ENCODE peak calls at places on chromosomes 7 and 10, in five cellular contexts. One of them, this sample, is unnamed.

GRCh38 chr7:157016352-157017041 is 6.0 kb upstream of the MNX1 start:
- DNase-seq in pancreas: no peak
- DNase-seq in gastrocnemius medialis: no peak
- DNase-seq in keratinocyte: no peak
- DNase-seq in Peyer's patch: no peak
- DNase-seq in this sample: no peak

GRCh38 chr10:89129850-89130396 is 77.2 kb downstream of the CH25H start:
- DNase-seq in pancreas: no peak
- DNase-seq in gastrocnemius medialis: peak; percentile 2
- DNase-seq in keratinocyte: peak; percentile 28
- DNase-seq in Peyer's patch: no peak
- DNase-seq in this sample: peak; percentile 14

GRCh38 chr10:24574161-24574560 is 149.5 kb downstream of the ARHGAP21 start:
- DNase-seq in pancreas: no peak
- DNase-seq in gastrocnemius medialis: no peak
- DNase-seq in keratinocyte: no peak
- DNase-seq in Peyer's patch: no peak
- DNase-seq in this sample: no peak

GRCh38 chr7:20193242-20193777 is 23.9 kb downstream of the MACC1 start:
- DNase-seq in pancreas: no peak
- DNase-seq in gastrocnemius medialis: no peak
- DNase-seq in keratinocyte: no peak
- DNase-seq in Peyer's patch: no peak
- DNase-seq in this sample: no peak

GRCh38 chr10:24551161-24551560 is 172.5 kb downstream of the ARHGAP21 start:
- DNase-seq in pancreas: no peak
- DNase-seq in gastrocnemius medialis: no peak
- DNase-seq in keratinocyte: no peak
- DNase-seq in Peyer's patch: no peak
- DNase-seq in this sample: no peak

GRCh38 chr7:82105463-82105862 is 335.6 kb upstream of the HGF start:
- DNase-seq in pancreas: no peak
- DNase-seq in gastrocnemius medialis: no peak
- DNase-seq in keratinocyte: no peak
- DNase-seq in Peyer's patch: no peak
- DNase-seq in this sample: peak; percentile 12

GRCh38 chr10:58508316-58508715 is 4.4 kb upstream of the BICC1 start:
- DNase-seq in pancreas: no peak
- DNase-seq in gastrocnemius medialis: no peak
- DNase-seq in keratinocyte: no peak
- DNase-seq in Peyer's patch: no peak
- DNase-seq in this sample: no peak

GRCh38 chr7:107563072-107563760 is 504 bp downstream of the COG5 start:
- DNase-seq in pancreas: no peak
- DNase-seq in gastrocnemius medialis: peak; percentile 26
- DNase-seq in keratinocyte: no peak
- DNase-seq in Peyer's patch: no peak
- DNase-seq in this sample: no peak

GRCh38 chr10:125004571-125005311 is 62.8 kb downstream of the ZRANB1 start:
- DNase-seq in pancreas: peak; percentile 44
- DNase-seq in gastrocnemius medialis: no peak
- DNase-seq in keratinocyte: no peak
- DNase-seq in Peyer's patch: no peak
- DNase-seq in this sample: no peak

GRCh38 chr7:6162650-6163366 is 109.6 kb downstream of the CYTH3 start:
- DNase-seq in pancreas: no peak
- DNase-seq in gastrocnemius medialis: no peak
- DNase-seq in keratinocyte: no peak
- DNase-seq in Peyer's patch: no peak
- DNase-seq in this sample: no peak

GRCh38 chr7:39832519-39833085 is 117.5 kb upstream of the CDK13 start:
- DNase-seq in pancreas: no peak
- DNase-seq in gastrocnemius medialis: no peak
- DNase-seq in keratinocyte: no peak
- DNase-seq in Peyer's patch: no peak
- DNase-seq in this sample: no peak

GRCh38 chr10:129968020-129968861 is 4.2 kb upstream of the EBF3 start:
- DNase-seq in pancreas: no peak
- DNase-seq in gastrocnemius medialis: no peak
- DNase-seq in keratinocyte: no peak
- DNase-seq in Peyer's patch: no peak
- DNase-seq in this sample: no peak

GRCh38 chr7:30933124-30933893 is 21.7 kb downstream of the AQP1 start:
- DNase-seq in pancreas: peak; percentile 53
- DNase-seq in gastrocnemius medialis: no peak
- DNase-seq in keratinocyte: no peak
- DNase-seq in Peyer's patch: peak; percentile 45
- DNase-seq in this sample: no peak

GRCh38 chr10:74888947-74889661 is 62.7 kb downstream of the KAT6B start:
- DNase-seq in pancreas: no peak
- DNase-seq in gastrocnemius medialis: no peak
- DNase-seq in keratinocyte: no peak
- DNase-seq in Peyer's patch: no peak
- DNase-seq in this sample: no peak
- TF ChIP-seq CTCF in pancreas: no peak
- TF ChIP-seq CTCF in gastrocnemius medialis: peak; percentile 21
- TF ChIP-seq CTCF in keratinocyte: no peak
- TF ChIP-seq CTCF in Peyer's patch: peak; percentile 14
- TF ChIP-seq CTCF in this sample: peak; percentile 22

DNA sequence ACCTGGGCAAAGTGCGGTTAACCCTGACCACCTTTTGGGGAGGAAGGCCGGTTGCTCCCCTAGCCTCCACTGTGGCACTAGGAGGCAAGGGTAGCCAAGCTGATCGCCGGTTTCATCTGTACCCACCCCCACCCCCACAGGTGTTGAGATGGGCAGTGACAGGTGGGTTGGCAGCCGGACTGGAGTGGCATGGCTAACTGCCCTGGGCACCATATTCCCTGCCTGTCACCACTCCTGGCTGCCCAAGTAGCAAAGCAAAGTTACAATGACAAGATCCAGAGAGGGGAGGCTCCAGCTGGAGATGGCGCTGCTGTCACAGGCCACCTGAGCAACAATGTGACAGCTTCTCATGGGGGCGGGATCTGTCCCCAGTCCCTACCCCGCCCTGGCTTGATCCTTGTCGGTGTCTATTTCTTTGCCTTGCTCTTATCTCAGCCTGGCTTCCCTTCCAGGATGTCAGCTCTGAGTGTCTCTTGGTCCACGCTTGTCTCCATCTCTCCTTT is 27.0 kb upstream of the BMS1 start:
- DNase-seq in pancreas: no peak
- DNase-seq in gastrocnemius medialis: no peak
- DNase-seq in keratinocyte: no peak
- DNase-seq in Peyer's patch: no peak
- DNase-seq in this sample: no peak
- H3K27me3 ChIP-seq in pancreas: no peaks in the 10 kb centered on the region
- H3K27me3 ChIP-seq in gastrocnemius medialis: peaks cover 48% of the 10 kb centered on the region
- H3K27me3 ChIP-seq in keratinocyte: peaks cover 40% of the 10 kb centered on the region
- H3K27me3 ChIP-seq in Peyer's patch: peaks cover 21% of the 10 kb centered on the region
- H3K27me3 ChIP-seq in this sample: peaks cover 45% of the 10 kb centered on the region

GRCh38 chr10:4719671-4720070 is 106.3 kb upstream of the AKR1E2 start:
- DNase-seq in pancreas: no peak
- DNase-seq in gastrocnemius medialis: no peak
- DNase-seq in keratinocyte: no peak
- DNase-seq in Peyer's patch: no peak
- DNase-seq in this sample: no peak
- H3K4me3 ChIP-seq in pancreas: no peak overlapping the region
- H3K4me3 ChIP-seq in gastrocnemius medialis: no peak overlapping the region
- H3K4me3 ChIP-seq in keratinocyte: no peak overlapping the region
- H3K4me3 ChIP-seq in Peyer's patch: no peak overlapping the region
- H3K4me3 ChIP-seq in this sample: no peak overlapping the region

DNA sequence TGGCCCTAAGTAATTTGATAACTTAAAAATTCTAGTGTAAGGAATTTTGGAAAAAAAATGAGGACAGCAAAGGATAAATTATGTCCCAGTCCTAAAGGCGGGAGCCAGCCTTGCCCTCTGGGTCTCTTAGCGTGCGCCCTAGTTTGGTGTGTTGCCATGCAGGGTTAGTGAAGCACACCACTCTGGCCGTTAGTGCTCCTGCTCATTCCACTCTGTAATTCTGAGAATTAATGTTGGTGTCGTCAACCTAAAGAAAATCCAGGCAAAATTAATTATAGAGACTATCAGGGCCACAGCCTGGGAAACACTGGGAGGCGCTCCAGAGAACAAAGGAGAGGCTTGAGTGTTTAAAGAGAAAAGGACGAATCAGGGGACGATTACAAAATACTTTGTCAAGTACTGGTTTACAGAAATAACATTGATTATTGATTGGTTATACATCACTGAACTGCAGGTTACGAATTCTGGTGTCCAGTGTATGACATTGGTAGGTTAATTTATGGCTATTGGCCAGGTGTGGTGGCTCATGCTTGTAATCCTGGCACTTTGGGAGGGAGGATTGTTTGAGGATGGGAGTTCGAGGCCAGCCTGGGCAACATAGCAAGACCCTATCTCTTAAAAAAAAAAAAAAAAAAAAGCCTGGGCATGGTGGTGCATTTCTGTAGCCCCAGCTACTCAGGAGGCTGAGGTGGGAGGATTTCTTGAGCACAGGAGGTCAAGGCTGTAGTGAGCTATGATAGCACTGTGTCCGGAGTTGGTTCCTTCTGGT is 5.8 kb downstream of the DYNC2I1 start:
- DNase-seq in pancreas: no peak
- DNase-seq in gastrocnemius medialis: no peak
- DNase-seq in keratinocyte: no peak
- DNase-seq in Peyer's patch: no peak
- DNase-seq in this sample: no peak
- TF ChIP-seq CTCF in pancreas: no peak
- TF ChIP-seq CTCF in gastrocnemius medialis: no peak
- TF ChIP-seq CTCF in keratinocyte: no peak
- TF ChIP-seq CTCF in Peyer's patch: no peak
- TF ChIP-seq CTCF in this sample: no peak

DNA sequence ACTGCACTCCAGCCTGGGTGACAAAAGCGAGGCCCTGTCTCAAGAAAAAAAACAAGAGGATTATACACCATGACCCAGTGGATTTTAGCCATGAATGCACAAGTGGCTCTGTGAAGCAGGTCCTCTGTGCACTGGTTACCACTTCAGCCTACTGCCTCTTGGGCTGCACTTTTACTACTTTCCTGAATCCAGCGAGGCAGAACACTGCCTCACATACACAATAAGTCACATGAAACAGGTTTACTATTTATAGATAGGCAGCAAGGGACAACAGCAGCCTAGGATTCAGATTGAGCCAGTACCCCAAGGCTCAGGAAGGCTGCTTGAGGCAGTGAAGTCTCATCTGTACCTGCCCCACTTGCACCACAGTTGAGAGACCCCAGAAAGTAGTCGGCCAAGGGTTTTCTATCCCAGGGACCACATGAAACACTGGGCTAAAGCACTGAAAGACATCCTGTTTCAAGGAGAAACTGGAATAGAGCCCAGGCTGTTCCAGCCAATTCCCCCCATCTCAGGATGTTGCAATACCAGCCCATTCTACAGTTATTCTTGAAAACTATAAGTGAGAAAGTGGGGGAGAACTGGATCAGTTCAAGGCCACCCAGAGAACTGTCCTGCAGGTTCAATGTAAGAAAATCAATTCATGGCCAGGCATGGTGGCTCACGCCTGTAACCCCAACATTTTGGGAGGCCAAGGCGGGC is 10.3 kb upstream of the OGDH start:
- DNase-seq in pancreas: no peak
- DNase-seq in gastrocnemius medialis: no peak
- DNase-seq in keratinocyte: no peak
- DNase-seq in Peyer's patch: no peak
- DNase-seq in this sample: no peak
- H3K27me3 ChIP-seq in pancreas: no peaks in the 10 kb centered on the region
- H3K27me3 ChIP-seq in gastrocnemius medialis: no peaks in the 10 kb centered on the region
- H3K27me3 ChIP-seq in keratinocyte: no peaks in the 10 kb centered on the region
- H3K27me3 ChIP-seq in Peyer's patch: no peaks in the 10 kb centered on the region
- H3K27me3 ChIP-seq in this sample: peaks cover 2% of the 10 kb centered on the region

This sample was measured in kidney epithelial cell.